ENCODE peak calls at places on chromosomes 6 and 20, in four cellular contexts. One of them, this sample, is unnamed.

GRCh38 chr20:31484001-31484400 is 8.9 kb downstream of the REM1 start:
- DNase-seq in HFF-Myc: no peak
- DNase-seq in tibial artery: no peak
- DNase-seq in IMR-90: no peak
- DNase-seq in this sample: no peak

GRCh38 chr20:52004720-52005119 is 186.9 kb downstream of the ZFP64 start:
- DNase-seq in HFF-Myc: no peak
- DNase-seq in tibial artery: no peak
- DNase-seq in IMR-90: peak
- DNase-seq in this sample: peak

GRCh38 chr20:18197382-18198070 is 59.9 kb downstream of the KAT14 start:
- DNase-seq in HFF-Myc: no peak
- DNase-seq in tibial artery: no peak
- DNase-seq in IMR-90: no peak
- DNase-seq in this sample: no peak

GRCh38 chr6:52839124-52840055 is 1.2 kb downstream of the GSTA5 start:
- DNase-seq in HFF-Myc: peak
- DNase-seq in tibial artery: no peak
- DNase-seq in IMR-90: peak
- DNase-seq in this sample: peak

GRCh38 chr6:73367761-73368355 is 1.8 kb downstream of the OOEP start:
- DNase-seq in HFF-Myc: no peak
- DNase-seq in tibial artery: no peak
- DNase-seq in IMR-90: no peak
- DNase-seq in this sample: no peak

GRCh38 chr20:32453467-32454163 is 95.5 kb downstream of the ASXL1 start:
- DNase-seq in HFF-Myc: no peak
- DNase-seq in tibial artery: no peak
- DNase-seq in IMR-90: no peak
- DNase-seq in this sample: no peak

GRCh38 chr6:47428746-47429664 is 48.6 kb upstream of the CD2AP start:
- DNase-seq in HFF-Myc: no peak
- DNase-seq in tibial artery: no peak
- DNase-seq in IMR-90: no peak
- DNase-seq in this sample: no peak

GRCh38 chr6:39169448-39170344 is 54.7 kb upstream of the SAYSD1 start:
- DNase-seq in HFF-Myc: no peak
- DNase-seq in tibial artery: peak
- DNase-seq in IMR-90: no peak
- DNase-seq in this sample: no peak

GRCh38 chr6:90123796-90124195 is 172.8 kb downstream of the BACH2 start:
- DNase-seq in HFF-Myc: no peak
- DNase-seq in tibial artery: no peak
- DNase-seq in IMR-90: peak
- DNase-seq in this sample: no peak

GRCh38 chr6:16206595-16207037 is 31.8 kb upstream of the GMPR start:
- DNase-seq in HFF-Myc: peak
- DNase-seq in tibial artery: no peak
- DNase-seq in IMR-90: peak
- DNase-seq in this sample: peak

GRCh38 chr6:17706580-17707370 is at the start of gene NUP153:
- DNase-seq in HFF-Myc: peak
- DNase-seq in tibial artery: peak
- DNase-seq in IMR-90: peak
- DNase-seq in this sample: peak

GRCh38 chr6:6152060-6152459 is 145.3 kb upstream of the NRN1 start:
- DNase-seq in HFF-Myc: no peak
- DNase-seq in tibial artery: no peak
- DNase-seq in IMR-90: no peak
- DNase-seq in this sample: no peak

GRCh38 chr20:44734938-44735337 is 10.7 kb upstream of the KCNK15 start:
- DNase-seq in HFF-Myc: no peak
- DNase-seq in tibial artery: peak
- DNase-seq in IMR-90: peak
- DNase-seq in this sample: peak

GRCh38 chr6:28373925-28374324 is 24.2 kb downstream of the ZKSCAN3 start:
- DNase-seq in HFF-Myc: no peak
- DNase-seq in tibial artery: no peak
- DNase-seq in IMR-90: no peak
- DNase-seq in this sample: no peak

GRCh38 chr20:57400821-57401564 is 9.8 kb downstream of the RBM38 start:
- DNase-seq in HFF-Myc: no peak
- DNase-seq in tibial artery: no peak
- DNase-seq in IMR-90: no peak
- DNase-seq in this sample: no peak

GRCh38 chr6:139570166-139570565 is 195.7 kb upstream of the CITED2 start:
- DNase-seq in HFF-Myc: no peak
- DNase-seq in tibial artery: no peak
- DNase-seq in IMR-90: no peak
- DNase-seq in this sample: no peak

GRCh38 chr6:131101911-131102680 is 33.2 kb upstream of the AKAP7 start:
- DNase-seq in HFF-Myc: no peak
- DNase-seq in tibial artery: no peak
- DNase-seq in IMR-90: peak
- DNase-seq in this sample: no peak

GRCh38 chr6:157867155-157867559 is 44.1 kb downstream of the SNX9 start:
- DNase-seq in HFF-Myc: no peak
- DNase-seq in tibial artery: no peak
- DNase-seq in IMR-90: peak
- DNase-seq in this sample: no peak

GRCh38 chr6:127119361-127120108 is 1.1 kb downstream of the RSPO3 start:
- DNase-seq in HFF-Myc: no peak
- DNase-seq in tibial artery: peak
- DNase-seq in IMR-90: no peak
- DNase-seq in this sample: no peak

DNA sequence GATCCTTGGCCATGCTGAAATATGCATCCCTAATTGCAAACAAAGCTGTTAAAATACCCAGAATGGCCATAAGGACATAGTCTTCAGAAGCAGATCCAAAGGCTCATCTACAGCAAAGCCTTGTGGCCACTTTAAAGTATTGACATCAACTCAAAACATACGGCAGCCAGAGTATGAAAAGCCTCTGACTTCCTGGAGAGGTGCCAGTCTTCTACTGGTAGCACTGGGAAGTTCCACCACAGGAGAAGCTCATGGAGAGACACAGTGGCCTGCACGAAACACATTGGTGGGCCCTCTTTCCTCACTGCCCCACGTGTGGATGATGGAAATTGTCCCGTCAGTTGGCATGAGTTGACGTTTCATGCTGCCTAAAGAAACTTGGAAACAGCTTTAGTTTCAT is 202.6 kb upstream of the HEY2 start:
- DNase-seq in HFF-Myc: peak
- DNase-seq in tibial artery: peak
- DNase-seq in IMR-90: peak
- DNase-seq in this sample: no peak
- TF ChIP-seq CTCF in HFF-Myc: no peak
- TF ChIP-seq CTCF in tibial artery: peak
- TF ChIP-seq CTCF in IMR-90: no peak
- TF ChIP-seq CTCF in this sample: no peak

DNA sequence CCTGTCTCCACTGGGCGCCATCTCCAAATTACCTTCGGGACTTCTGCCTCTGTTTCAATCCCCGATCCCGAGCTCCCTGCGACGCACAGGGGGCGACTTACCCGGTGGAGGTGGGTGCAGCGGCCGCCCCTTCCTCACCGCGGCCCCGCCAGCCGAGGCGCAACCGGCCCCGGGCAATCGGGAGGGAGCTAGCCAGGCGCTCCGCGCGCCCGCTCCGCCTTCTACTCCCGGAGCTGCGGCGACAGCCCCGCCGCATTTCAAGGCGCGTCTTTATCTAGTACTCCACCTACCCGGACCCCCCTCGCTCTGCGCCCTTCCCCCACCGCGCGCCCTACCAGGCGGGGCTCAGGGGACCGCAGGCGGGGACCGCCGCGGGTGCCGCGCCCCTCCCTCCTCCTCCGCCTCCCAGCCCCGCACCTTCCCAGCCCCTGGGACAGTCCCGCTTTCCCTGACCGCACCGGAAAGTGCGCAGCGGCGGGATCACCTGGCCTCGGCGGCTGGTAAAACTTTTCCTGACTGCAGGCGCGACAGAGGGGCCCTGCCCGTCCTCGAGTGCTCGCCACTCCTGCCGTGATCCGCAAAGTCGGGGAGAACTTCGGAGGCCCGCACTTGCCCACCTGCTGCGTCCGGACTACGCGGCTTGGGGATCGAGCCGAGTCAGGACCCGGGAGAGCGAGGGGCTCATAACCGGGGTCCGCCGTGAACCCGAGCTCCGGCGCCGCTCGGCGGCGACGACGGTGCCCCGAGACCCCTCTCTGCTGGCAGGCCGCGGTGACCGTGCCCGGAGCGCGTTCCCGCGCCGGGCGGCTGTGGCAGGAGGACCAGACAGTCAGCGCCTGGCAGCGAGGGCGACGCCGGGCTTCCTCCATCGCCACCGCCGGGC is 8.0 kb upstream of the NKX2-2 start:
- DNase-seq in HFF-Myc: no peak
- DNase-seq in tibial artery: no peak
- DNase-seq in IMR-90: no peak
- DNase-seq in this sample: no peak
- TF ChIP-seq CTCF in HFF-Myc: no peak
- TF ChIP-seq CTCF in tibial artery: no peak
- TF ChIP-seq CTCF in IMR-90: no peak
- TF ChIP-seq CTCF in this sample: no peak

GRCh38 chr20:294602-295001 is 2.8 kb upstream of the ZCCHC3 start:
- DNase-seq in HFF-Myc: no peak
- DNase-seq in tibial artery: no peak
- DNase-seq in IMR-90: no peak
- DNase-seq in this sample: no peak

GRCh38 chr20:297925-298754 is 770 bp downstream of the ZCCHC3 start:
- DNase-seq in HFF-Myc: no peak
- DNase-seq in tibial artery: peak
- DNase-seq in IMR-90: peak
- DNase-seq in this sample: no peak

GRCh38 chr20:295804-296203 is 1.6 kb upstream of the ZCCHC3 start:
- DNase-seq in HFF-Myc: no peak
- DNase-seq in tibial artery: no peak
- DNase-seq in IMR-90: no peak
- DNase-seq in this sample: no peak

GRCh38 chr20:298755-299391 is 1.5 kb downstream of the ZCCHC3 start:
- DNase-seq in HFF-Myc: no peak
- DNase-seq in tibial artery: no peak
- DNase-seq in IMR-90: no peak
- DNase-seq in this sample: no peak

GRCh38 chr20:297098-297924 is at the start of gene ZCCHC3:
- DNase-seq in HFF-Myc: peak
- DNase-seq in tibial artery: peak
- DNase-seq in IMR-90: peak
- DNase-seq in this sample: peak
- TF ChIP-seq CTCF in HFF-Myc: no peak
- TF ChIP-seq CTCF in tibial artery: peak
- TF ChIP-seq CTCF in IMR-90: peak
- TF ChIP-seq CTCF in this sample: peak

GRCh38 chr6:160991411-160992322 is at the start of gene MAP3K4:
- DNase-seq in HFF-Myc: no peak
- DNase-seq in tibial artery: peak
- DNase-seq in IMR-90: peak
- DNase-seq in this sample: no peak
- TF ChIP-seq CTCF in HFF-Myc: no peak
- TF ChIP-seq CTCF in tibial artery: no peak
- TF ChIP-seq CTCF in IMR-90: no peak
- TF ChIP-seq CTCF in this sample: no peak

GRCh38 chr6:32689531-32690505 is 23.4 kb upstream of the HLA-DQB1 start:
- DNase-seq in HFF-Myc: no peak
- DNase-seq in tibial artery: no peak
- DNase-seq in IMR-90: no peak
- DNase-seq in this sample: no peak

DNA sequence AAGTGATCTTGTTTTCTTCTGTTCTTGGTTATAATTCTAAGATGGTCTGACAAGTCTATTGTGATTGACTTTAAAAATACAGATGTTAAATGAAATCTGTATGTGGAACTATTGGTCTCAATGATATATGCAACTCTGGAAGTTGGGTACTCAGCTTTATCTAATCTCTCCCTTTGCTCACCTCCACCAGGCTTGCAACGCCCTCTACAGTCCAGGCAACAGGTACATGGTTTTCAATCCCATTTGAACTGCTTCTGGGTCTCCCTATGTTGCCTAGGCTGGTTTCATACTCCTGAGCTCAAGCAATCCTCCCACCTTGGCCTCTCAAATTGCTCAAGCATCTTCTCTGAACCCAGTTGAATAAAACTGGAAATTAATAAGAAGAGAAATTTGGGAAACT is 25.6 kb upstream of the HLA-DQB1 start:
- DNase-seq in HFF-Myc: no peak
- DNase-seq in tibial artery: no peak
- DNase-seq in IMR-90: no peak
- DNase-seq in this sample: no peak
- TF ChIP-seq CTCF in HFF-Myc: peak
- TF ChIP-seq CTCF in tibial artery: peak
- TF ChIP-seq CTCF in IMR-90: no peak
- TF ChIP-seq CTCF in this sample: no peak

GRCh38 chr20:50717974-50718761 is 13.2 kb upstream of the PARD6B start:
- DNase-seq in HFF-Myc: no peak
- DNase-seq in tibial artery: peak
- DNase-seq in IMR-90: no peak
- DNase-seq in this sample: no peak
- TF ChIP-seq CTCF in HFF-Myc: no peak
- TF ChIP-seq CTCF in tibial artery: no peak
- TF ChIP-seq CTCF in IMR-90: peak
- TF ChIP-seq CTCF in this sample: peak

GRCh38 chr6:12369781-12370262 is 79.7 kb downstream of the EDN1 start:
- DNase-seq in HFF-Myc: no peak
- DNase-seq in tibial artery: no peak
- DNase-seq in IMR-90: no peak
- DNase-seq in this sample: no peak
- TF ChIP-seq CTCF in HFF-Myc: no peak
- TF ChIP-seq CTCF in tibial artery: no peak
- TF ChIP-seq CTCF in IMR-90: no peak
- TF ChIP-seq CTCF in this sample: no peak

GRCh38 chr6:63121166-63121565 is 90.1 kb upstream of the FKBP1C start:
- DNase-seq in HFF-Myc: no peak
- DNase-seq in tibial artery: no peak
- DNase-seq in IMR-90: no peak
- DNase-seq in this sample: no peak
- TF ChIP-seq CTCF in HFF-Myc: no peak
- TF ChIP-seq CTCF in tibial artery: no peak
- TF ChIP-seq CTCF in IMR-90: no peak
- TF ChIP-seq CTCF in this sample: no peak

This sample was measured in AG09319.